ENCODE peak calls at places on chromosomes 16 and 17, in nine cellular contexts. E, Y, U, Z, P, C, F, X and M are unnamed samples.

GRCh38 chr17:3009411-3009920 is 53.9 kb downstream of the OR1D5 start:
- DNase-seq in E (no peak), Y (no peak), U (no peak), Z (no peak), P (no peak), C (no peak), F (no peak), X (peak; percentile 47), M (no peak)

GRCh38 chr16:88731699-88732098 is 25.4 kb downstream of the CTU2 start:
- DNase-seq in E (no peak), Y (no peak), U (no peak), Z (no peak), P (no peak), C (no peak), F (no peak), X (no peak), M (no peak)

GRCh38 chr16:64455275-64455674 is 666.6 kb downstream of the CDH11 start:
- DNase-seq in E (peak; percentile 76), Y (no peak), U (no peak), Z (no peak), P (no peak), C (no peak), F (no peak), X (no peak), M (no peak)

GRCh38 chr16:81634380-81635121 is 144.5 kb upstream of the PLCG2 start:
- DNase-seq in E (no peak), Y (no peak), U (no peak), Z (no peak), P (no peak), C (no peak), F (no peak), X (no peak), M (no peak)

GRCh38 chr17:73271078-73271477 is 9.4 kb upstream of the CPSF4L start:
- DNase-seq in E (no peak), Y (no peak), U (no peak), Z (no peak), P (no peak), C (no peak), F (no peak), X (no peak), M (no peak)

GRCh38 chr16:19844945-19845641 is 39.6 kb downstream of the GPRC5B start:
- DNase-seq in E (peak; percentile 72), Y (no peak), U (no peak), Z (no peak), P (peak; percentile 13), C (no peak), F (no peak), X (no peak), M (no peak)

GRCh38 chr17:17648762-17649161 is 32.5 kb upstream of the RAI1 start:
- DNase-seq in E (peak; percentile 77), Y (no peak), U (no peak), Z (no peak), P (peak; percentile 54), C (no peak), F (no peak), X (no peak), M (no peak)

GRCh38 chr17:5813357-5813756 is 229.0 kb upstream of the NLRP1 start:
- DNase-seq in E (no peak), Y (no peak), U (no peak), Z (peak; percentile 36), P (no peak), C (no peak), F (no peak), X (no peak), M (no peak)

GRCh38 chr17:61143026-61143425 is 256.6 kb upstream of the TBX2 start:
- DNase-seq in E (no peak), Y (no peak), U (no peak), Z (no peak), P (no peak), C (no peak), F (no peak), X (no peak), M (no peak)

GRCh38 chr16:79698341-79698753 is 97.8 kb upstream of the MAF start:
- DNase-seq in E (peak; percentile 69), Y (no peak), U (no peak), Z (no peak), P (peak; percentile 39), C (no peak), F (no peak), X (no peak), M (peak; percentile 63)